ENCODE peak calls at places on chromosomes 13 and 19, in four cellular contexts. D is ovary; N is transverse colon; V is CD4-positive, CD25-positive, alpha-beta regulatory T cell. U is an unnamed sample.
A peak's percentile ranks its signal among the peaks of the same experiment; 100 is the strongest.

GRCh38 chr19:33024398-33024797 is 40.3 kb downstream of the RHPN2 start:
- DNase-seq in V (no peak), D (no peak), N (no peak), U (no peak)

GRCh38 chr13:64758520-64758919 is 2471.6 kb downstream of the PCDH9 start:
- DNase-seq in D (no peak), V (no peak), N (no peak), U (no peak)

GRCh38 chr19:532578-533484 is 1.3 kb downstream of the CDC34 start:
- DNase-seq in V (peak; percentile 55), D (peak; percentile 85), N (peak; percentile 68), U (peak; percentile 81)

GRCh38 chr13:20342326-20342725 is 110.2 kb upstream of the GJB6 start:
- DNase-seq in V (no peak), N (no peak), D (no peak), U (no peak)

GRCh38 chr19:50365434-50366306 is at the start of gene NAPSA:
- DNase-seq in V (no peak), N (no peak), D (no peak), U (no peak)

GRCh38 chr19:8302357-8302691 is 5.8 kb downstream of the CD320 start:
- DNase-seq in D (no peak), N (no peak), V (no peak), U (peak; percentile 11)

GRCh38 chr19:40831502-40832430 is 18.5 kb downstream of the CYP2A6 start:
- DNase-seq in D (peak; percentile 19), N (peak; percentile 55), V (no peak), U (no peak)

GRCh38 chr13:102440259-102440936 is 38.5 kb upstream of the FGF14 start:
- DNase-seq in V (no peak), N (peak; percentile 42), D (no peak), U (no peak)

GRCh38 chr13:44906230-44906629 is 83.0 kb downstream of the NUFIP1 start:
- DNase-seq in N (no peak), V (no peak), D (no peak), U (no peak)

GRCh38 chr13:94546071-94546839 is 49.7 kb downstream of the TGDS start:
- DNase-seq in D (no peak), N (no peak), V (no peak), U (no peak)

GRCh38 chr19:39038098-39038497 is 5.7 kb upstream of the FBXO27 start:
- DNase-seq in V (no peak), N (peak; percentile 9), D (no peak), U (no peak)

GRCh38 chr19:5397804-5398692 is 57.2 kb upstream of the ZNRF4 start:
- DNase-seq in V (peak; percentile 2), N (no peak), D (no peak), U (no peak)

GRCh38 chr13:79710376-79710775 is 229.4 kb downstream of the NDFIP2 start:
- DNase-seq in D (no peak), N (no peak), V (no peak), U (no peak)

GRCh38 chr19:18922228-18922985 is 2.9 kb downstream of the DDX49 start:
- DNase-seq in D (no peak), N (no peak), V (no peak), U (no peak)

GRCh38 chr19:18921593-18921992 is 2.1 kb downstream of the DDX49 start:
- DNase-seq in N (no peak), V (no peak), D (no peak), U (no peak)

GRCh38 chr19:18928018-18928805 is 8.7 kb downstream of the DDX49 start:
- DNase-seq in V (no peak), D (no peak), N (no peak), U (no peak)

GRCh38 chr19:18920400-18920799 is 885 bp downstream of the DDX49 start:
- DNase-seq in V (no peak), D (no peak), N (no peak), U (no peak)

GRCh38 chr19:18924684-18925213 is 5.2 kb downstream of the DDX49 start:
- DNase-seq in V (no peak), D (no peak), N (no peak), U (no peak)
- H3K27ac ChIP-seq in V (no peak overlapping the region), D (no peak overlapping the region), N (no peak overlapping the region), U (no peak overlapping the region)

DNA sequence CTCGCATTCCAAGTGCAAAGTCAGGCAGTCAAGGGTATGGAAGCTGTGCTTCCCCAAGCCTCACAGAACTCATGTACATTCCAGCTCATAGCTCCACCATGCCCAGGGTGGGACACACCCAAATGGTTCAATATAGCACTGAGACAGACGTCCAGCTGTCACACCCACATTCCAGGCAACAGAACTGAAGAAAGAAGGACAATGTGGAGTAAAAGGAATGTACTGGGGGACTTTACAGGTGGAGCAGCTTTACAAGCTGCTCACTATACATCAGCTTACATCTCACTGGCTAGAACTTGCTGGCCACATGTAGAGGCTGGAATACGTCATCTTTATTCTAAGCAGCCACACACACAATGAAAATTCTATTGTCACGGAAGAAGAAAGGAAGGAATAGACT is 86.3 kb downstream of the KLF12 start:
- DNase-seq in D (no peak), V (no peak), N (peak; percentile 44), U (no peak)
- H3K27ac ChIP-seq in D (no peak overlapping the region), V (no peak overlapping the region), N (peak overlapping the region; percentile 57), U (no peak overlapping the region)

DNA sequence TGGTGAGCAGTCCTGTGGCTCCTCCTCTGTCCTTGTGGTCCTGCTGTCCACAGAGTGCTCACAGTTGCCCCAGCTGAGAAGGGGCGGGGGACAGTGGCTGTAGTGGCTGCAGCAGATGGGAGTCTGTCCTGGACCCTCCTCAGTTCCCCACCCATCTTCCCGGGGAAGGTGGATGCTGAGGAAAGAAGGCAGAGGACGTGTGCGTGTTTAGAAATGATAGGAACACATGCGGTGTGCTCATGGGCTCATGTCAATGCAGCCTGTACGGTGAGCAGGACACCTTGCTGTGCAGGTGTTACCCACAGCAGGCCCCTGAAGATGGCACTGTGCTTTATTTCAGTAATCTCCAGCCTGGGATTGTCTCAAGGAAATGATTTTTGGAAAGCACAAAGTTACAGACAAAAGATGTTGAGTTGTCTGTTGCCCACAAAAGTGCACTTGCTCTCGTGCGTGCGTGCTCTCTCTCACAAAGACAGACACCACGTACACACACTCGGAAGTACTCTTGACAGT is 49.2 kb upstream of the TEX29 start:
- DNase-seq in N (no peak), V (no peak), D (no peak), U (no peak)
- H3K27ac ChIP-seq in N (no peak overlapping the region), V (no peak overlapping the region), D (no peak overlapping the region), U (no peak overlapping the region)

GRCh38 chr19:2217591-2217990 is 18.5 kb downstream of the PLEKHJ1 start:
- DNase-seq in N (no peak), D (no peak), V (no peak), U (no peak)
- H3K27ac ChIP-seq in N (no peak overlapping the region), D (no peak overlapping the region), V (no peak overlapping the region), U (no peak overlapping the region)

GRCh38 chr19:54186934-54187381 is 2.4 kb downstream of the MBOAT7 start:
- DNase-seq in D (no peak), V (no peak), N (peak; percentile 90), U (no peak)

GRCh38 chr19:54179921-54180452 is 7.0 kb upstream of the TMC4 start:
- DNase-seq in N (peak; percentile 79), D (no peak), V (no peak), U (no peak)

GRCh38 chr19:54186351-54186750 is 3.0 kb downstream of the MBOAT7 start:
- DNase-seq in N (no peak), D (no peak), V (no peak), U (no peak)

GRCh38 chr19:54180691-54181091 is 7.7 kb upstream of the TMC4 start:
- DNase-seq in D (no peak), N (no peak), V (no peak), U (no peak)

GRCh38 chr19:54183431-54183830 is 5.9 kb downstream of the MBOAT7 start:
- DNase-seq in V (no peak), D (no peak), N (no peak), U (no peak)
- H3K27ac ChIP-seq in V (no peak overlapping the region), D (no peak overlapping the region), N (no peak overlapping the region), U (no peak overlapping the region)

GRCh38 chr13:46712524-46712923 is 84.4 kb downstream of the ESD start:
- DNase-seq in V (no peak), N (no peak), D (no peak), U (no peak)

GRCh38 chr13:46716821-46717220 is 80.1 kb downstream of the ESD start:
- DNase-seq in N (no peak), D (no peak), V (no peak), U (no peak)

GRCh38 chr13:46717275-46717674 is 79.7 kb downstream of the ESD start:
- DNase-seq in N (no peak), V (no peak), D (no peak), U (no peak)

GRCh38 chr13:46720189-46720588 is 76.8 kb downstream of the ESD start:
- DNase-seq in N (no peak), V (no peak), D (no peak), U (no peak)

DNA sequence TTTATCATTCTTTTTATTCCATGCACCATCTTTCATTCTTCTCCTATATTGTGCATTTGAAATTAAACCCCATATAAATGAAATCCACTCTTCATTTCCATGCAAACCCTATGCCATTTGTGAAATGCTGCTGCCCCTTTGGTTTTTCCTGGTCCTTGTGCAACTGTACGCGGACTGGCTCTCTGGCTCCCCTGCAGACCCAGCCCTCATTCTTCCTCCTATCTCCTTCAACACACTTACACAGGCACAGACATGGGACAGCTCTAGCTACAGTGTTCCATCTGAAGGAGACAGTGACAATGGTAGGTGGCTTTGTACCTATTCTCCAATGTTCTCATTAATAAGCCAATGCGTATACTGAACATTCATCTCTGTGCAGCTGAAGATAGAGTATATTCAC is 81.6 kb downstream of the ESD start:
- DNase-seq in V (no peak), D (no peak), N (no peak), U (no peak)
- H3K27ac ChIP-seq in V (no peak overlapping the region), D (no peak overlapping the region), N (no peak overlapping the region), U (no peak overlapping the region)

GRCh38 chr13:99277629-99278028 is 19.4 kb upstream of the GPR18 start:
- DNase-seq in N (no peak), D (no peak), V (no peak), U (no peak)

GRCh38 chr13:99280166-99280565 is 22.0 kb upstream of the GPR18 start:
- DNase-seq in N (peak; percentile 32), V (no peak), D (no peak), U (no peak)

GRCh38 chr13:99276706-99277105 is 18.5 kb upstream of the GPR18 start:
- DNase-seq in D (no peak), N (no peak), V (no peak), U (no peak)

GRCh38 chr13:99278199-99278598 is 20.0 kb upstream of the GPR18 start:
- DNase-seq in V (no peak), D (no peak), N (no peak), U (no peak)

GRCh38 chr13:99278843-99279242 is 20.7 kb upstream of the GPR18 start:
- DNase-seq in N (no peak), V (no peak), D (no peak), U (no peak)
- H3K27ac ChIP-seq in N (peak overlapping the region; percentile 63), V (no peak overlapping the region), D (no peak overlapping the region), U (no peak overlapping the region)

GRCh38 chr13:114135731-114136171 is 3.3 kb upstream of the RASA3 start:
- DNase-seq in V (no peak), N (no peak), D (no peak), U (no peak)
- H3K27ac ChIP-seq in V (no peak overlapping the region), N (no peak overlapping the region), D (no peak overlapping the region), U (no peak overlapping the region)

GRCh38 chr19:44344255-44344654 is 12.2 kb downstream of the ZNF112 start:
- DNase-seq in N (no peak), D (no peak), V (no peak), U (no peak)
- H3K27ac ChIP-seq in N (no peak overlapping the region), D (no peak overlapping the region), V (no peak overlapping the region), U (no peak overlapping the region)

U was measured in uterus.